ENCODE peak calls at places on chromosomes 3 and 15, in four cellular contexts. F is mesendoderm, W is neuronal stem cell, K is H1. T is an unnamed sample.

GRCh38 chr15:58252586-58253323 is 114.6 kb downstream of the AQP9 start:
- DNase-seq in F (peak), W (no peak), K (no peak), T (no peak)

GRCh38 chr3:158470944-158471638 is 99.9 kb upstream of the MLF1 start:
- DNase-seq in K (no peak), W (no peak), F (no peak), T (no peak)

GRCh38 chr3:195613468-195614069 is 29.8 kb upstream of the APOD start:
- DNase-seq in K (no peak), F (no peak), W (no peak), T (no peak)

GRCh38 chr15:71687902-71688508 is 122.3 kb upstream of the NR2E3 start:
- DNase-seq in W (no peak), F (no peak), K (no peak), T (no peak)

GRCh38 chr15:99537344-99537743 is 28.4 kb upstream of the MEF2A start:
- DNase-seq in K (no peak), W (no peak), F (no peak), T (no peak)

GRCh38 chr15:90603893-90604292 is 74.2 kb downstream of the CRTC3 start:
- DNase-seq in K (no peak), F (no peak), W (no peak), T (no peak)

GRCh38 chr15:99414755-99415731 is 150.7 kb upstream of the MEF2A start:
- DNase-seq in W (no peak), K (peak), F (no peak), T (peak)

GRCh38 chr15:68366314-68366713 is 65.6 kb downstream of the ITGA11 start:
- DNase-seq in K (peak), F (peak), W (no peak), T (peak)

GRCh38 chr15:35833590-35833989 is 287.6 kb upstream of the DPH6 start:
- DNase-seq in F (no peak), W (no peak), K (no peak), T (no peak)

GRCh38 chr3:11521167-11521566 is 122.5 kb downstream of the VGLL4 start:
- DNase-seq in F (no peak), W (no peak), K (no peak), T (no peak)
- H3K23ac ChIP-seq in F (no peak), W (peak), K (no peak), T (no peak)

DNA sequence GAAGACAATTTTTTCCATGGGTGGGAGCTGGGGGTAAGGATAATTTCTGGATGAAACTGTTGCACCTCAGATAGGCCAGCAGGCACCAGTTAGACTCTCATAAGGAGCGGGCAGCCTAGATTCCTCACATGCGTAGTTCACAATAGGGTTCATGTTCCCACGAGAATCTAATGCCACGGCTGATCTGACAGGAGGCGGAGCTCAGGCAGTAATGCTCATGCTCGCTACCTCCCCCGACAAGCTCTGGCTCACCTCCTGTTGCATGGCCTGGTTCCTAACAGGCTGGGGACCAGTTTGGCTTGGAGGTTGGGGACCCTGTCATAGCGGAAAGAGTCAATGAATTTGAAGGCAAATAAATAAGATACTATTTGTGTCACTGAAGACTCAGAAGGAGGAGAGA is 105.5 kb downstream of the PLD1 start:
- DNase-seq in K (no peak), F (peak), W (no peak), T (peak)
- H3K23ac ChIP-seq in K (no peak), F (no peak), W (no peak), T (no peak)

GRCh38 chr15:32844118-32844711 is 126.4 kb downstream of the GREM1 start:
- DNase-seq in W (no peak), F (peak), K (no peak), T (no peak)
- H3K23ac ChIP-seq in W (no peak), F (no peak), K (no peak), T (no peak)

GRCh38 chr3:129119365-129120100 is 2.1 kb downstream of the RAB43 start:
- DNase-seq in F (no peak), W (no peak), K (no peak), T (no peak)

GRCh38 chr3:129121016-129121791 is 400 bp downstream of the RAB43 start:
- DNase-seq in K (no peak), W (peak), F (peak), T (no peak)

GRCh38 chr3:129118745-129119144 is 2.9 kb downstream of the RAB43 start:
- DNase-seq in W (no peak), F (no peak), K (no peak), T (no peak)

GRCh38 chr3:129121792-129122696 is at the start of gene RAB43:
- DNase-seq in K (peak), F (peak), W (peak), T (peak)

GRCh38 chr3:129120254-129121004 is 1.2 kb downstream of the RAB43 start:
- DNase-seq in W (peak), F (peak), K (peak), T (peak)
- H3K23ac ChIP-seq in W (peak), F (no peak), K (no peak), T (no peak)

GRCh38 chr3:134354612-134355275 is 19.5 kb downstream of the AMOTL2 start:
- DNase-seq in K (no peak), W (no peak), F (no peak), T (no peak)
- H3K23ac ChIP-seq in K (no peak), W (no peak), F (no peak), T (no peak)

DNA sequence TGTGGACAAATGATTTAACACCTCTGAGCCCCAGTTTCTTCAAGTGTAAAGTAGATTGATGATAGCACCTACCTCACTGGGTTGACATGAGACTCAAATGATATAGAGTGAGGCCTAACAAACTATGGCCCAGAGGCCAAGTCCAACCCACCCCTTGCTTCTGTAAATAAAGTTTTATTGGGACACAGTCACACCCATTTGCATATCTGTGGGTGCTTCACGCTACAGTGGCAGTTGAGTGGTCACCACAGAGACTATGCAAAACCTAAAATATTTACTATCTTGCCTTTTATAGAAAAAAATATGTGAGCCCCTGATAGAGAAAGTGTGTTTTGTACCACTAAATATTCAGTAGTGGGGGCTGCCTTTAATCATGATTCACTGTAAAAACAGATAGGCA is 38.0 kb downstream of the ACAN start:
- DNase-seq in F (no peak), K (no peak), W (no peak), T (no peak)
- H3K23ac ChIP-seq in F (no peak), K (no peak), W (no peak), T (no peak)

GRCh38 chr15:100684591-100684990 is 82.2 kb downstream of the ASB7 start:
- DNase-seq in F (no peak), K (no peak), W (no peak), T (peak)

GRCh38 chr15:100687532-100688215 is 85.3 kb downstream of the ASB7 start:
- DNase-seq in W (no peak), F (no peak), K (no peak), T (peak)

GRCh38 chr15:100686725-100687488 is 84.5 kb downstream of the ASB7 start:
- DNase-seq in F (no peak), K (no peak), W (no peak), T (no peak)

GRCh38 chr15:100688549-100689120 is 86.2 kb downstream of the ASB7 start:
- DNase-seq in F (peak), K (no peak), W (no peak), T (peak)

DNA sequence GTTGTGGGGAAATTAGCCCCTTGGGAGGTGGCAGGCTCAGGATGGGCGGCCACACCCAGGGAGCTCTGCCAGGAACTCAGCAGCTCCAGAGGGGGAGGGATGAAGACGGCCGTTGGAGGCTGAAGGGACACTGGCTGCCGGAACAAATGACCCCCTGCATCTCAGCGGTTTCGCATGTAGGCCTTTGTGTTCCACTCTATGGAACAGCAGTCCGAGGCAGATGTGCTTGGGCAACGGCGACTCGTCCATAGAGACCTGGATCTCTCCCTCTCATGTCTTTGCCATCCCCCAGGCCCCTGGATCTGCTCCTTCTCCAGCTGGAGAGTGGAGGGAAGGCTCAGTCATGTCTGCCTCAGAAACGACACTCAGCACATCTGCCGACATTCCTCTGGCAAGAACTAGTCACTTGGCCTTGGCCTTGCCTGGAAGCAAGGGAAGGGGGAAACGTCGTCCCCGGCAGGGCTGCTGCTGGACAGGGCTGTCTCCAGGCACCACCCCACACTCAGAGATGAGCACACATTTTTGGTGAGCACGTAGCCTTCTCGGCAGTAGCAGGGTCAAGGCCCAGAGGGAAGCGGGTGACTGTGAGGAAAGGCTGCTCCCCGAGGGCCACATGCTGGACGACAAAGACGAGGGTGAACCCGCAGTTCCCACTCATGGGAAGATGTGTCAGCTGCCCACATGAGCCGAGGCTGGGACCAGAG is 83.8 kb downstream of the ASB7 start:
- DNase-seq in F (no peak), W (no peak), K (no peak), T (peak)
- H3K23ac ChIP-seq in F (no peak), W (no peak), K (no peak), T (no peak)

DNA sequence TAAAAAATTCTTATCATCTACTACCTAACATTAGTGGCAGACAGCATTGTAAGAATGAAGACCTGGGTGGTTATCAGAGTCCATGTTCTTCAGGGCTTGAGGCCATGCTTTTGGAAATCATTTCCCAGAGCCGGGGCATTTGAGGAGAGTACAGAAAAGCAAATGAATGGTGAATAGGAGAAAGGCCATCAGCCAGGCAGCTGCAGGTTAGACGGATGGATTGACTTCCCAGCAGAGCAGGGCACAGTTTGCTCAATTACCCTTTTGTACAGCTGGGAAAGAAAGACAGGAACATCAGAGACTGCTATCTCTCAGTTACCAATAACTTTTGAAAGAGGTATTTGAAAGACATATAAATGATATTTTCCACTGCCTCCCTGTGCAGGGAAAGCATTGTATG is 135.6 kb downstream of the ALCAM start:
- DNase-seq in F (no peak), K (no peak), W (no peak), T (no peak)
- H3K23ac ChIP-seq in F (no peak), K (no peak), W (no peak), T (no peak)

GRCh38 chr15:62928996-62929350 is 113.6 kb upstream of the TPM1 start:
- DNase-seq in W (no peak), K (no peak), F (peak), T (no peak)
- H3K23ac ChIP-seq in W (no peak), K (no peak), F (no peak), T (no peak)

T was measured in H9.